ENCODE peak calls at places on chromosomes 13 and 19, in nine cellular contexts. A, L, G, H, C, O, Z, X and J are unnamed samples. For H3K27me3, the result is how much of the 10 kb centered on the place peaks cover.

GRCh38 chr19:4976412-4977298 is 7.7 kb downstream of the KDM4B start:
- DNase-seq in A (no peak), L (no peak), G (peak), H (no peak), C (no peak), O (peak), Z (no peak), X (peak), J (peak)

GRCh38 chr13:20127563-20128458 is 33.0 kb downstream of the GJA3 start:
- DNase-seq in A (no peak), L (peak), G (peak), H (no peak), C (peak), O (peak), Z (no peak), X (no peak), J (no peak)

GRCh38 chr13:44068737-44069136 is 189.0 kb downstream of the LACC1 start:
- DNase-seq in A (no peak), L (no peak), G (peak), H (no peak), C (no peak), O (no peak), Z (no peak), X (no peak), J (no peak)

GRCh38 chr13:113351514-113352026 is 12.4 kb downstream of the GRTP1 start:
- DNase-seq in A (no peak), L (no peak), G (no peak), H (no peak), C (no peak), O (peak), Z (no peak), X (no peak), J (no peak)

GRCh38 chr19:3699071-3699740 is 1.1 kb downstream of the PIP5K1C start:
- DNase-seq in A (no peak), L (no peak), G (peak), H (no peak), C (no peak), O (peak), Z (no peak), X (no peak), J (no peak)

GRCh38 chr13:113860051-113860471 is 3.8 kb downstream of the GAS6 start:
- DNase-seq in A (no peak), L (no peak), G (no peak), H (no peak), C (no peak), O (no peak), Z (no peak), X (no peak), J (no peak)

GRCh38 chr19:29526730-29527499 is 1.1 kb downstream of the VSTM2B start:
- DNase-seq in A (no peak), L (peak), G (no peak), H (no peak), C (no peak), O (no peak), Z (no peak), X (no peak), J (no peak)

GRCh38 chr19:35436477-35437141 is 11.4 kb upstream of the FFAR2 start:
- DNase-seq in A (no peak), L (no peak), G (peak), H (no peak), C (peak), O (no peak), Z (no peak), X (no peak), J (no peak)

GRCh38 chr19:4292515-4292914 is 9.7 kb downstream of the TMIGD2 start:
- DNase-seq in A (no peak), L (no peak), G (no peak), H (no peak), C (no peak), O (no peak), Z (no peak), X (no peak), J (no peak)

GRCh38 chr19:53884256-53884655 is 2.3 kb downstream of the PRKCG start:
- DNase-seq in A (no peak), L (no peak), G (no peak), H (no peak), C (no peak), O (no peak), Z (no peak), X (no peak), J (no peak)

GRCh38 chr19:44905437-44906160 is at the start of gene APOE:
- DNase-seq in A (no peak), L (no peak), G (peak), H (no peak), C (peak), O (no peak), Z (no peak), X (no peak), J (no peak)

GRCh38 chr19:34269968-34270621 is 15.7 kb downstream of the GARRE1 start:
- DNase-seq in A (peak), L (peak), G (peak), H (peak), C (no peak), O (peak), Z (peak), X (no peak), J (no peak)

GRCh38 chr13:27141746-27142145 is 29.9 kb downstream of the USP12 start:
- DNase-seq in A (no peak), L (no peak), G (no peak), H (no peak), C (no peak), O (no peak), Z (no peak), X (no peak), J (no peak)

GRCh38 chr13:33865945-33866344 is 48.0 kb downstream of the RFC3 start:
- DNase-seq in A (no peak), L (peak), G (no peak), H (no peak), C (no peak), O (no peak), Z (no peak), X (no peak), J (no peak)

GRCh38 chr13:73809561-73809960 is 324.6 kb downstream of the KLF12 start:
- DNase-seq in A (no peak), L (no peak), G (peak), H (no peak), C (no peak), O (no peak), Z (no peak), X (no peak), J (no peak)

GRCh38 chr13:30464496-30465351 is 1.0 kb downstream of the HMGB1 start:
- DNase-seq in A (peak), L (peak), G (peak), H (peak), C (peak), O (peak), Z (peak), X (peak), J (no peak)

GRCh38 chr19:53809518-53810186 is 14.5 kb downstream of the NLRP12 start:
- DNase-seq in A (no peak), L (no peak), G (no peak), H (no peak), C (no peak), O (no peak), Z (no peak), X (no peak), J (no peak)

GRCh38 chr13:64579331-64579730 is 2650.8 kb downstream of the PCDH9 start:
- DNase-seq in A (no peak), L (no peak), G (no peak), H (no peak), C (no peak), O (no peak), Z (no peak), X (no peak), J (no peak)

GRCh38 chr13:76600086-76600485 is 286.1 kb downstream of the KCTD12 start:
- DNase-seq in A (no peak), L (no peak), G (peak), H (no peak), C (no peak), O (no peak), Z (no peak), X (no peak), J (no peak)

GRCh38 chr13:52938065-52938464 is 89.6 kb upstream of the PCDH8 start:
- DNase-seq in A (no peak), L (no peak), G (no peak), H (no peak), C (no peak), O (no peak), Z (no peak), X (no peak), J (no peak)

GRCh38 chr13:97344250-97345175 is 89.5 kb upstream of the RAP2A start:
- DNase-seq in A (peak), L (no peak), G (peak), H (no peak), C (peak), O (peak), Z (no peak), X (no peak), J (no peak)

GRCh38 chr13:107681611-107682010 is 533.7 kb downstream of the LIG4 start:
- DNase-seq in A (no peak), L (no peak), G (no peak), H (no peak), C (peak), O (no peak), Z (no peak), X (no peak), J (no peak)

GRCh38 chr19:6087074-6087506 is 23.2 kb downstream of the RFX2 start:
- DNase-seq in A (no peak), L (peak), G (no peak), H (no peak), C (no peak), O (no peak), Z (no peak), X (no peak), J (no peak)

GRCh38 chr13:39232401-39232980 is 194.2 kb downstream of the NHLRC3 start:
- DNase-seq in A (no peak), L (no peak), G (no peak), H (no peak), C (no peak), O (no peak), Z (no peak), X (no peak), J (no peak)
- H3K27me3 ChIP-seq in A (under half), L (under half), G (under half), H (under half), C (under half), O (under half), Z (under half), X (under half), J (under half)

GRCh38 chr19:2391118-2391725 is 31.2 kb downstream of the TMPRSS9 start:
- DNase-seq in A (no peak), L (no peak), G (peak), H (no peak), C (peak), O (peak), Z (peak), X (no peak), J (no peak)

GRCh38 chr19:2394054-2394668 is 33.2 kb downstream of the TIMM13 start:
- DNase-seq in A (no peak), L (no peak), G (peak), H (no peak), C (no peak), O (no peak), Z (no peak), X (no peak), J (no peak)

GRCh38 chr19:2398735-2399305 is 28.6 kb downstream of the TIMM13 start:
- DNase-seq in A (no peak), L (no peak), G (no peak), H (no peak), C (no peak), O (no peak), Z (no peak), X (no peak), J (no peak)

GRCh38 chr19:2392366-2392765 is 32.3 kb downstream of the TMPRSS9 start:
- DNase-seq in A (no peak), L (no peak), G (no peak), H (no peak), C (no peak), O (no peak), Z (no peak), X (no peak), J (no peak)

GRCh38 chr19:2394669-2395292 is 32.6 kb downstream of the TIMM13 start:
- DNase-seq in A (no peak), L (no peak), G (no peak), H (no peak), C (no peak), O (no peak), Z (peak), X (no peak), J (no peak)
- H3K4me3 ChIP-seq in A (no peak), L (peak), G (no peak), H (no peak), C (no peak), O (no peak), Z (no peak), X (no peak), J (no peak)

DNA sequence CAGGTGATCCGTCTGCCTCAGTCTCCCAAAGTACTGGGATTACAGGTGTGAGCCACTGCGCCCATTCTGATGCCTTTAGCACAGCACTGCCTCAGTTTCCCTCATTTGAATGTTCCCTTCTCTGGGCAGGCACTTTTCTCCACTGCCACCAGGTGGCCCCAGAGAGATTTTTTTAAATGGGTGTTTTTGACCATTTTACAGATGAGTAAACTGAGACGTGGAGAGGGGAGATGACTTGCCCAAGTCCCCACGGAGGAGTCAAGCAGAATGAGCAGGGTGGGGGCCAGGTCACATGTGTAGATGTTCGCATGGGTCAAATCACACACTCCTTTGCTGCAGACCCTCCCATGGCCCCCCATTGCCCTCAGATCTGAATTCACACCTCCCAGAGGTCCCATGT is 3.2 kb upstream of the PDE4C start:
- DNase-seq in A (no peak), L (no peak), G (no peak), H (no peak), C (no peak), O (no peak), Z (no peak), X (no peak), J (no peak)
- H3K27me3 ChIP-seq in A (half or more), L (under half), G (under half), H (half or more), C (under half), O (under half), Z (under half), X (under half), J (under half)

GRCh38 chr13:32047796-32048195 is 16.2 kb downstream of the FRY start:
- DNase-seq in A (no peak), L (no peak), G (no peak), H (no peak), C (no peak), O (no peak), Z (no peak), X (no peak), J (no peak)
- H3K4me3 ChIP-seq in A (no peak), L (no peak), G (no peak), H (no peak), C (no peak), O (no peak), Z (no peak), X (no peak), J (no peak)

GRCh38 chr19:47464619-47465018 is 7.1 kb downstream of the SLC8A2 start:
- DNase-seq in A (no peak), L (no peak), G (no peak), H (no peak), C (no peak), O (no peak), Z (no peak), X (no peak), J (no peak)
- H3K27me3 ChIP-seq in A (under half), L (under half), G (half or more), H (under half), C (under half), O (under half), Z (under half), X (under half), J (under half)

GRCh38 chr13:101628900-101629299 is 176.4 kb downstream of the ITGBL1 start:
- DNase-seq in A (no peak), L (no peak), G (no peak), H (no peak), C (no peak), O (no peak), Z (no peak), X (no peak), J (no peak)

GRCh38 chr13:101627556-101627943 is 175.1 kb downstream of the ITGBL1 start:
- DNase-seq in A (no peak), L (no peak), G (no peak), H (no peak), C (no peak), O (no peak), Z (no peak), X (no peak), J (no peak)

GRCh38 chr13:101624210-101624922 is 171.9 kb downstream of the ITGBL1 start:
- DNase-seq in A (no peak), L (peak), G (no peak), H (no peak), C (no peak), O (no peak), Z (no peak), X (no peak), J (no peak)

GRCh38 chr13:101624981-101625380 is 172.5 kb downstream of the ITGBL1 start:
- DNase-seq in A (no peak), L (peak), G (no peak), H (no peak), C (no peak), O (no peak), Z (no peak), X (no peak), J (no peak)

GRCh38 chr13:101626925-101627555 is 174.6 kb downstream of the ITGBL1 start:
- DNase-seq in A (no peak), L (peak), G (peak), H (no peak), C (no peak), O (no peak), Z (peak), X (no peak), J (no peak)
- H3K4me3 ChIP-seq in A (peak), L (peak), G (peak), H (peak), C (no peak), O (no peak), Z (peak), X (no peak), J (peak)

GRCh38 chr13:31846182-31846938 is 107.0 kb downstream of the RXFP2 start:
- DNase-seq in A (peak), L (peak), G (peak), H (peak), C (peak), O (peak), Z (no peak), X (peak), J (no peak)

GRCh38 chr13:31846984-31847752 is 107.8 kb downstream of the RXFP2 start:
- DNase-seq in A (no peak), L (no peak), G (peak), H (no peak), C (no peak), O (no peak), Z (no peak), X (no peak), J (no peak)

GRCh38 chr13:31850041-31850440 is 110.7 kb downstream of the RXFP2 start:
- DNase-seq in A (no peak), L (no peak), G (no peak), H (no peak), C (no peak), O (no peak), Z (no peak), X (no peak), J (no peak)

GRCh38 chr13:31851201-31851600 is 111.9 kb downstream of the RXFP2 start:
- DNase-seq in A (no peak), L (no peak), G (no peak), H (no peak), C (no peak), O (no peak), Z (no peak), X (no peak), J (no peak)

DNA sequence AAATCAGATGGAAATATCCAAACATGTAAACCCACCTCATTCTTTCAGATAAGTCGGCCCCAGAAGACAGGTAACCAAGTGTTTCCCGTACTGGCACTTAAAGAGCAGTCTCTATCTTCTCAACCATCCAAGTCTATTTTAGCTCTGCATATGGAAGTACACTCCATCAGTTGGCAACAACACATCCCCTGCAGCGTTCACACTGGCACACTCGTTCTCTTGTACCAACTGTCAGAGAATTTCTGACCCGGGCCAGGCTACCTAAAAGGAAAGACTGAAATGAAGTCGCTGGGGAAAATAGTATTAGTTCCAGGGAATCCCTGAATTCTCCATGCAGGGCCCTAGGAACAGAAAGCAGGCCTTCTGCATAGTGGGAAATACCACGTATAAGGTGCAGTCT is 109.3 kb downstream of the RXFP2 start:
- DNase-seq in A (no peak), L (no peak), G (no peak), H (no peak), C (no peak), O (no peak), Z (no peak), X (no peak), J (no peak)
- H3K27me3 ChIP-seq in A (under half), L (under half), G (under half), H (under half), C (half or more), O (under half), Z (under half), X (under half), J (under half)